ENCODE peak calls at places on chromosomes 7 and 10, in nine cellular contexts. P is lower lobe of right lung, Q is caudate nucleus, W is endothelial cell of umbilical vein, E is prostate gland, J is RWPE1, U is OCI-LY7, G is GM12878, O is tibial artery. I is an unnamed sample.

GRCh38 chr10:132166216-132166950 is 20.4 kb upstream of the DPYSL4 start:
- DNase-seq in U (no peak), W (no peak), P (peak), G (no peak), E (no peak), O (no peak), Q (no peak), J (no peak), I (no peak)

GRCh38 chr10:133318494-133319127 is 9.9 kb downstream of the ZNF511 start:
- DNase-seq in U (no peak), W (peak), J (no peak), P (peak), Q (peak), O (no peak), E (no peak), G (no peak), I (peak)

GRCh38 chr10:18523858-18524257 is 127.5 kb downstream of the NSUN6 start:
- DNase-seq in G (no peak), E (no peak), U (no peak), O (no peak), P (no peak), W (no peak), Q (no peak), J (no peak), I (no peak)

GRCh38 chr7:36286241-36286640 is 103.4 kb upstream of the ANLN start:
- DNase-seq in Q (no peak), P (no peak), O (no peak), E (no peak), G (no peak), W (no peak), U (peak), J (no peak), I (no peak)

GRCh38 chr10:48357631-48358030 is 51.2 kb downstream of the MAPK8 start:
- DNase-seq in O (no peak), U (no peak), E (no peak), G (no peak), J (no peak), Q (no peak), W (no peak), P (no peak), I (no peak)

GRCh38 chr10:43461950-43462349 is 25.0 kb downstream of the ZNF487 start:
- DNase-seq in G (no peak), P (no peak), E (peak), O (no peak), J (peak), Q (peak), U (peak), W (peak), I (no peak)

GRCh38 chr10:111083222-111084095 is 6.6 kb downstream of the ADRA2A start:
- DNase-seq in P (no peak), W (no peak), E (no peak), Q (no peak), G (no peak), U (no peak), J (no peak), O (no peak), I (no peak)

GRCh38 chr7:18495412-18496335 is at the start of gene HDAC9:
- DNase-seq in W (peak), Q (peak), O (no peak), E (no peak), G (peak), J (no peak), P (no peak), U (peak), I (peak)

GRCh38 chr10:22022257-22023051 is 18.9 kb upstream of the DNAJC1 start:
- DNase-seq in P (peak), O (peak), W (no peak), U (peak), Q (no peak), J (no peak), E (no peak), G (no peak), I (no peak)

GRCh38 chr7:158705234-158705890 is 758 bp upstream of the NCAPG2 start:
- DNase-seq in U (no peak), Q (no peak), O (no peak), W (peak), P (no peak), E (no peak), G (no peak), J (no peak), I (no peak)

GRCh38 chr10:70131560-70131937 is 1.1 kb downstream of the AIFM2 start:
- DNase-seq in P (no peak), W (no peak), Q (no peak), J (no peak), O (no peak), G (no peak), E (no peak), U (no peak), I (no peak)
- H3K27ac ChIP-seq in P (peak), W (no peak), Q (no peak), J (peak), O (peak), G (peak), E (no peak), U (no peak), I (no peak)

DNA sequence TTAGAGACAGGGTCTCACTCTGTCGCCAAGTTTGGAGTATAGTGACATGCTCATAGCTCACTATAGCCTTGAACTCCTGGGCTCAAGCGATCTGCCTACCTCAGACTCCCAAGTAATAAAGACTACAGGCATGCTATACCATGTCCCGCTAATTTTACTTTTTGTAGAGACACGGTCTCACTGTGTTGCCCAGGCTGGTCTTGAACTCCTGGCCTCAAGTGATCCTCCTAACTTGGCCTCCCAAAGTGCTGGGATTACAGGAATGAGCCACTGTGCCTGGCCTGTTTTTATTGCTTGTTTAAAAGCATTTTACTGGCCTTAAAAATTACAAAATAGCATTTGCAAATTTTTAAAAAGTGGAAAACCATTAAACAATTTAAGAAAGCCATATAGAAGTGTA is 135.0 kb downstream of the JAZF1 start:
- DNase-seq in Q (no peak), J (no peak), E (no peak), G (no peak), W (no peak), U (no peak), P (no peak), O (no peak), I (no peak)
- H3K27ac ChIP-seq in Q (no peak), J (no peak), E (no peak), G (no peak), W (no peak), U (no peak), P (no peak), O (no peak), I (no peak)

GRCh38 chr10:60747817-60748469 is 30.3 kb upstream of the CDK1 start:
- DNase-seq in J (no peak), G (no peak), O (no peak), W (no peak), E (peak), P (no peak), Q (no peak), U (no peak), I (no peak)
- H3K27ac ChIP-seq in J (no peak), G (no peak), O (no peak), W (no peak), E (no peak), P (no peak), Q (no peak), U (no peak), I (no peak)

DNA sequence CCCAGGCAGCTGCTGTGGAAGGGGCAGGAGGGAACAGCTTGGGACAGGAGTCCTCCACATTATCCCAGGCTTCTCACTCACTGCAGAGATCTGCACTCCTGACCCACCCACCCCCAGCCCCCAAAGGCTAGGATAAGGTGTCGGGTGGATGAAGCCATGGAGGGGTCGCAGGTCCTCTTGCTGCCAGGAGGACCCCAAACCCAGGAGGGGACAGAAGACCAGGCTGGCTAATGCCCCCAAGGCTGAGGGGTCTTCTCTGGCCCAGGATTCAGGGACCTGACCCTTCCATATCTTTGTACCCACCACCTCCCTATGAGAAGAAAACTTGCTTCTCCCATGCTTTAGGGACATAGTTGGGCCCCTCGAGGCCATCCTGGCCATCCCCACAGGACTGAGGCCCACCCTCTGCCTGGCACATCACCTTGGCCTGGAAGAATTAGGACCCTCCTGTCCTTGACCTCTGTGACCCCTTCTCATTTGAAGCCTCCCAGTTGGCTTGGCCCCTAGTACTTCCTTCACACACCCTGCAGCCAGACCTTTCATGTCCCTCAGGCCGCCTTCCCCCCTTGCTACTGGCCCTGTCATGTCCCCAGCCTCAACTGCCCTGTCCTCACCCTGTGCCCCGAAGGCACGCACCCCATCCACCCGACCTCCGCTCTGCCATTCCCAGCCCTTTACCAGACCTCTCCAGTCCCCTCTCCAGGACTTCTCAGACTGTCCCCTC is 21.6 kb downstream of the KCNH2 start:
- DNase-seq in U (no peak), O (no peak), J (no peak), Q (no peak), P (no peak), G (no peak), E (no peak), W (no peak), I (no peak)
- H3K27ac ChIP-seq in U (no peak), O (no peak), J (no peak), Q (no peak), P (no peak), G (no peak), E (no peak), W (no peak), I (no peak)

DNA sequence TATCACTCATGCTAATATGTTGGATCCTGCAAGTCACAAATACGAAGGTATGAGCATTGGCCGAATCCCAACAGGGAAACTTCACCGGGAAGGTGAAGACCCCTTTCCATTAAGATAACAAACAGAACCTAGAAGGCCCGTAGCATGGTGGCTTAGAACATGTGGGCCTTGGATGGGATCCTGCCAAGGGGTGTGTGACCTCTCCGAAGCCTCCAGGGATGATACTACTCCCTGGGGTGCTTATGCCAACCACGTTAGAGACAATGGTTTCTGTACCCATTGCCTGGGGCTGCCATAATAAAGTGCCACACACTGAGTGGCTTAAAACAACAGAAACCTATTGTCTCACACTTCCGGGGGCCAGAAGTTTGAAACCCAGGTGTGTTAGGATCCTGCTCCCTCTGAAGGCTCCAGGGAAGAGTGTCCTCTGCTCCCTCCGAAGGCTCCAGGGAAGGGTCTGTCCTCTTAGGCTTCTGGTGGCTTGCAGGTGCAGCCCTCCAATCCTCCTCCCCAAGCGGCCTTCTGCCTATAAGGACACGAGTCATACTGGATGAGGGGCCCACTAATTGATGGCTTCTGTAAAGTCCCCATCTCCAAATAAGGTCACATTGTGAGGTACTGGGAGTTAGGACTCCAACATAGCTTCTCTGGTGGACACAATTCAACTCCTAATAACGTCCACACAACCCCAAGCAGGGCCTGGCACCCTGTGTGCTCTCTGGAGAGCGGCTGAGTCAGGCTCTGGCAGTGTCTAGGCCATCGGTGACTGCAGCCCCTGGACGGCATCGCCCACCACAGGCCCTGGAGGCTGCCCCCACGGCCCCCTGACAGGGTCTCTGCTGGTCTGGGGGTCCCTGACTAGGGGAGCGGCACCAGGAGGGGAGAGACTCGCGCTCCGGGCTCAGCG is 992 bp upstream of the MGMT start:
- DNase-seq in W (no peak), U (no peak), O (no peak), P (no peak), E (no peak), J (no peak), G (no peak), Q (no peak), I (no peak)
- H3K27ac ChIP-seq in W (peak), U (no peak), O (peak), P (peak), E (peak), J (peak), G (peak), Q (peak), I (peak)

DNA sequence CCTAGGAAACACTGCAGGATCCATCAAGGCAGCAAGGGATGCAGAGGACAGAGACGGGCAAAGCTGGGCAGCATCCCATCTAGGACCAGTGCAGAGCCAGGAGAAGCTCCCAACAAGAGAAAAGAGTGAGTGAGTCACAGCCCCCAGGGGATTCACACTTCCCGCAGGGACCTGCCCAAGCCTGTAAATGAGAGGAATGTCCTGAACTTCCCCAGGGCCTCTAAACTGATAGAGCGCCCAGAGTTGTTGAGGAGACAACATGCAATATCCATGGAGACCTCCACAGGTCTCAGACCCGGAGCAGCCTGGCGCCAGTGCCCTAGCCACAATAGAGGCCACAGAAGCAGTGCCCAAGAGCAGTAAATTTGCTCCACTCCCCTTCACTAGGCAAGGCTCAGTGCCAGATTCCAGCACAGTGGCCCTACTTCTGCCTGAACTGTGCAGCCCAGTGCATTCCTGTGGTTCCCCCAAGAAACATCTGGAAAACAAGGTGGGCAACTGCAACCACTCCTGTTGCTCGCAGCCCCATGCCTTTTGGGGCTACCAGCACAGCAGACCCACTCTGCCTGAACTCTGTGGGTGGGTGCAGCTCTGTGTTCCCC is 567.5 kb downstream of the POM121L12 start:
- DNase-seq in O (no peak), J (peak), U (no peak), P (no peak), W (no peak), Q (no peak), E (no peak), G (no peak), I (no peak)
- H3K27ac ChIP-seq in O (no peak), J (no peak), U (no peak), P (no peak), W (no peak), Q (no peak), E (no peak), G (no peak), I (no peak)

I was measured in substantia nigra.